ENCODE peak calls at places on chromosomes 3 and 15, in six cellular contexts. C is BJ, B is A549, E is cardiac fibroblast, I is GM10248, N is upper lobe of right lung. D is an unnamed sample.
A peak's percentile ranks its signal among the peaks of the same experiment; 100 is the strongest.

GRCh38 chr3:9787714-9788113 is 4.6 kb downstream of the TADA3 start:
- DNase-seq in C (no peak), B (no peak), E (no peak), I (no peak), N (no peak), D (no peak)

GRCh38 chr3:141498592-141499223 is 11.9 kb downstream of the RASA2 start:
- DNase-seq in C (no peak), B (no peak), E (peak; percentile 10), I (peak; percentile 25), N (no peak), D (peak; percentile 31)

GRCh38 chr15:96894669-96895068 is 564.2 kb downstream of the NR2F2 start:
- DNase-seq in C (no peak), B (no peak), E (no peak), I (no peak), N (no peak), D (no peak)

GRCh38 chr3:143121240-143122088 is 1.9 kb downstream of the CHST2 start:
- DNase-seq in C (peak; percentile 11), B (peak; percentile 50), E (peak; percentile 83), I (peak; percentile 69), N (peak; percentile 71), D (peak; percentile 72)

GRCh38 chr15:43749690-43750345 is 3.6 kb downstream of the PDIA3 start:
- DNase-seq in C (no peak), B (no peak), E (peak; percentile 16), I (peak; percentile 68), N (no peak), D (peak; percentile 70)

GRCh38 chr15:36778516-36778915 is 199.1 kb downstream of the CDIN1 start:
- DNase-seq in C (peak; percentile 98), B (no peak), E (peak; percentile 30), I (no peak), N (no peak), D (no peak)

GRCh38 chr3:99716463-99716995 is 78.1 kb downstream of the COL8A1 start:
- DNase-seq in C (no peak), B (no peak), E (no peak), I (no peak), N (no peak), D (no peak)

GRCh38 chr15:88606437-88606794 is 14.7 kb upstream of the AEN start:
- DNase-seq in C (no peak), B (no peak), E (no peak), I (no peak), N (no peak), D (no peak)

GRCh38 chr3:19947549-19948071 is 713 bp downstream of the RAB5A start:
- DNase-seq in C (no peak), B (peak; percentile 62), E (peak; percentile 45), I (peak; percentile 34), N (no peak), D (peak; percentile 46)

GRCh38 chr3:99789322-99789721 is 28.3 kb upstream of the CMSS1 start:
- DNase-seq in C (no peak), B (peak; percentile 47), E (peak; percentile 75), I (peak; percentile 37), N (no peak), D (peak; percentile 33)

GRCh38 chr3:69781593-69781992 is 42.3 kb downstream of the MITF start:
- DNase-seq in C (no peak), B (no peak), E (no peak), I (no peak), N (no peak), D (no peak)

GRCh38 chr3:133476971-133477375 is 77.1 kb downstream of the BFSP2 start:
- DNase-seq in C (no peak), B (no peak), E (no peak), I (no peak), N (no peak), D (no peak)

GRCh38 chr3:185797993-185798830 is 26.6 kb downstream of the IGF2BP2 start:
- DNase-seq in C (no peak), B (no peak), E (no peak), I (no peak), N (no peak), D (no peak)

GRCh38 chr15:74245342-74245931 is 9.3 kb downstream of the CCDC33 start:
- DNase-seq in C (no peak), B (no peak), E (no peak), I (no peak), N (no peak), D (no peak)

GRCh38 chr3:34263014-34263714 is 464.7 kb downstream of the PDCD6IP start:
- DNase-seq in C (no peak), B (no peak), E (no peak), I (no peak), N (no peak), D (no peak)

GRCh38 chr3:148882288-148882687 is 17.2 kb downstream of the CPA3 start:
- DNase-seq in C (no peak), B (no peak), E (peak; percentile 72), I (no peak), N (no peak), D (no peak)

GRCh38 chr3:9933561-9934234 is at the start of gene CRELD1:
- DNase-seq in C (peak; percentile 46), B (peak; percentile 97), E (peak; percentile 97), I (peak; percentile 95), N (peak; percentile 98), D (peak; percentile 96)

GRCh38 chr3:33919721-33920120 is 121.3 kb downstream of the PDCD6IP start:
- DNase-seq in C (no peak), B (no peak), E (no peak), I (no peak), N (no peak), D (no peak)

GRCh38 chr3:132448211-132448961 is 31.1 kb downstream of the DNAJC13 start:
- DNase-seq in C (no peak), B (no peak), E (peak; percentile 63), I (no peak), N (no peak), D (no peak)
- TF ChIP-seq CTCF in C (no peak), B (no peak), E (no peak), I (no peak), N (no peak), D (no peak)

DNA sequence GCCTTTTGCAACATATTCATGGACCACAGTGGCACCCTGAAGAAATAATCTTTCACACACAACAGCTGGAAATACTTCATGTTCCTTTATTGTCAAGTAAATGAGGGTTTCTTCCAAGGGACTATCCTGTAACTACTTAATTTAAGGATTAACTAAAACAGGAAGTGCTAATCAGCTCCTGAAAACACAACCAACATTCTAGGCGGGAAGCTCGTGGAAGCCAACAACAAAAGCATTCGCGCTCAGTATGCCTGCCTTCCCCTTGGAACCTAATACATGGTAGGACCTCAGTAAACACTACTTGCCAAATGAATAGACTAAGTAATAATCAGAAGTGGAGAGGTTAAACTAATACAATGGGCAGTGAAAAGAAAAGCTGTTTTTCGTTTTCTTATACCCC is 300.9 kb downstream of the RORA start:
- DNase-seq in C (no peak), B (no peak), E (no peak), I (no peak), N (no peak), D (no peak)
- TF ChIP-seq CTCF in C (no peak), B (no peak), E (no peak), I (no peak), N (no peak), D (no peak)

GRCh38 chr3:167184511-167184910 is 195.6 kb downstream of the ZBBX start:
- DNase-seq in C (no peak), B (peak; percentile 1), E (no peak), I (no peak), N (no peak), D (no peak)
- TF ChIP-seq CTCF in C (no peak), B (no peak), E (no peak), I (no peak), N (no peak), D (no peak)

GRCh38 chr15:58916962-58917361 is 16.5 kb downstream of the SLTM start:
- DNase-seq in C (no peak), B (no peak), E (no peak), I (no peak), N (no peak), D (no peak)
- TF ChIP-seq CTCF in C (no peak), B (no peak), E (no peak), I (no peak), N (no peak), D (no peak)

DNA sequence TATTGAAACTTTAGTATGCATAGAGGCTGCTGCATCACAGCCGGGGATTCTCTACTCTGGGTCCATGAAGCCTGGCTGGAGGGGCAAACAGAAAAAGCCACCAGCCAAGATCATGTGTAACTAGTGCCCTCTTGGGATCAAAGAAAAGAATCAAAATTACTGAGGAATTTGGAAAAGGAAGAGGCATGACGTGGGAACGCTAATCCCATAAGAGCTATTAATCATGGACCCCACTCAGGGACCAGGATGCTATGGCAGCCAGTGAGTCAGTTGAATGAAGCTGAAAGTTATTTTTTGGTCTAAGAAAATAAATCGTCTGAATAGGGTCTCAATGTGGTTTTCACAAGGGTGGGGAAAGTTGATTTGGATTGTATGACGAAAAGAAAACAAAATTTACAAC is 1165.1 kb downstream of the ROBO2 start:
- DNase-seq in C (peak; percentile 9), B (no peak), E (peak; percentile 78), I (no peak), N (no peak), D (no peak)
- TF ChIP-seq CTCF in C (peak; percentile 20), B (no peak), E (no peak), I (no peak), N (no peak), D (no peak)

DNA sequence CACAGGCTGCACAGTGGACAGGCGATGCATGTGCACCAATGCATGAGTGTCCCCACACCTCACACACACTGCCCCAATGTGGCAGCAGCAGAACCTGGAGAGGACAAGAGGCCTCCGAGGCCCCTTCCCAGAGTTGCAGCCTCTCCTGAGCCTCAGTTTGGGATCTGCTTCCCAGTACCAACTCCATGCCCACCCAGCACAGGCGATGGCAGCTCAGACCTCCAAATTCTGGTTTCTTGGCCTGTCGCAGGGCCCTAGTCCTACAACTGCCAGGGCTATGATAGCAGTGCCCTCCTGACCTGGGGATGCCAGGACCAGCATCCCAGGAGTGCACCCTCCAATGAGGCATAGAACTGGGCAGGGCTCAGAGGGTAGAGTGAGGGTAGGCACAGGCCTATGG is 19.9 kb downstream of the ADAMTS7 start:
- DNase-seq in C (no peak), B (no peak), E (no peak), I (no peak), N (no peak), D (no peak)
- TF ChIP-seq CTCF in C (no peak), B (no peak), E (no peak), I (no peak), N (no peak), D (no peak)

GRCh38 chr3:167811071-167811470 is 75.5 kb downstream of the SERPINI1 start:
- DNase-seq in C (no peak), B (no peak), E (no peak), I (no peak), N (no peak), D (no peak)

GRCh38 chr3:167810236-167810635 is 74.7 kb downstream of the SERPINI1 start:
- DNase-seq in C (no peak), B (no peak), E (no peak), I (no peak), N (no peak), D (no peak)

GRCh38 chr3:167816953-167817352 is 81.4 kb downstream of the SERPINI1 start:
- DNase-seq in C (no peak), B (no peak), E (no peak), I (no peak), N (no peak), D (no peak)

GRCh38 chr3:167813169-167814123 is 77.9 kb downstream of the SERPINI1 start:
- DNase-seq in C (no peak), B (peak; percentile 62), E (no peak), I (no peak), N (no peak), D (no peak)

GRCh38 chr3:167814441-167814951 is 79.0 kb downstream of the SERPINI1 start:
- DNase-seq in C (peak; percentile 47), B (peak; percentile 78), E (peak; percentile 78), I (no peak), N (no peak), D (no peak)
- TF ChIP-seq CTCF in C (no peak), B (no peak), E (no peak), I (no peak), N (no peak), D (no peak)

GRCh38 chr15:66830358-66830757 is 128.3 kb downstream of the SMAD6 start:
- DNase-seq in C (no peak), B (peak; percentile 32), E (peak; percentile 79), I (no peak), N (peak; percentile 57), D (no peak)
- TF ChIP-seq CTCF in C (no peak), B (no peak), E (no peak), I (no peak), N (no peak), D (no peak)

D was measured in GM13976.